ENCODE peak calls at places on chromosomes 3 and 15, in nine cellular contexts. Y is SK-N-DZ; I is BE2C; R is GM10248; B is activated CD4-positive, CD25-positive, alpha-beta regulatory T cell; E is EL; V is COLO829; T is GDM1; K is mammary epithelial cell. H is an unnamed sample.

GRCh38 chr3:171132873-171133272 is 106.4 kb upstream of the SLC2A2 start:
- DNase-seq in V (no peak), R (no peak), B (no peak), T (no peak), E (peak), Y (no peak), I (no peak), K (peak), H (no peak)

GRCh38 chr3:49666592-49666991 is 7.6 kb upstream of the APEH start:
- DNase-seq in Y (no peak), B (no peak), T (no peak), E (no peak), K (no peak), I (no peak), R (no peak), V (no peak), H (no peak)

GRCh38 chr3:158105124-158105709 is 1.0 kb downstream of the SHOX2 start:
- DNase-seq in E (peak), V (no peak), Y (no peak), R (peak), T (no peak), I (peak), B (no peak), K (peak), H (peak)

GRCh38 chr3:179021119-179021903 is 50.3 kb downstream of the ZMAT3 start:
- DNase-seq in E (no peak), Y (no peak), I (no peak), T (no peak), R (no peak), B (no peak), K (no peak), V (no peak), H (no peak)

GRCh38 chr15:71207141-71207540 is 91.9 kb downstream of the THSD4 start:
- DNase-seq in T (no peak), V (no peak), B (no peak), E (no peak), K (no peak), I (peak), R (no peak), Y (no peak), H (no peak)

GRCh38 chr3:53346514-53346913 is 829 bp downstream of the DCP1A start:
- DNase-seq in B (no peak), Y (peak), V (no peak), T (no peak), R (no peak), E (peak), K (peak), I (peak), H (peak)

GRCh38 chr3:127607675-127608361 is 9.6 kb downstream of the MCM2 start:
- DNase-seq in I (no peak), K (no peak), B (no peak), Y (no peak), R (no peak), V (no peak), T (no peak), E (no peak), H (no peak)

GRCh38 chr3:69299344-69299743 is 86.5 kb downstream of the FRMD4B start:
- DNase-seq in I (no peak), V (no peak), B (no peak), Y (no peak), E (no peak), T (no peak), R (no peak), K (no peak), H (peak)

GRCh38 chr3:41683666-41684350 is 278.1 kb downstream of the ULK4 start:
- DNase-seq in E (peak), K (peak), R (no peak), I (no peak), V (no peak), B (no peak), Y (no peak), T (no peak), H (no peak)

GRCh38 chr15:70921297-70921696 is 28.7 kb downstream of the LRRC49 start:
- DNase-seq in V (no peak), T (no peak), K (no peak), R (no peak), I (no peak), Y (no peak), E (no peak), B (no peak), H (no peak)

GRCh38 chr3:113677745-113678144 is 18.7 kb downstream of the USF3 start:
- DNase-seq in V (no peak), T (no peak), E (no peak), K (no peak), R (no peak), Y (no peak), B (no peak), I (no peak), H (no peak)

GRCh38 chr15:73888224-73889041 is 15.1 kb downstream of the TBC1D21 start:
- DNase-seq in I (no peak), T (no peak), V (no peak), Y (no peak), B (no peak), R (no peak), E (no peak), K (no peak), H (no peak)

GRCh38 chr3:158791259-158791920 is 10.5 kb upstream of the MFSD1 start:
- DNase-seq in I (peak), B (no peak), K (peak), R (peak), T (peak), Y (peak), E (peak), V (peak), H (peak)

GRCh38 chr15:101318810-101319200 is 23.8 kb upstream of the SNRPA1 start:
- DNase-seq in V (no peak), T (no peak), B (no peak), Y (no peak), K (no peak), I (no peak), E (no peak), R (no peak), H (no peak)

GRCh38 chr3:46512191-46512590 is 14.4 kb downstream of the RTP3 start:
- DNase-seq in V (no peak), B (no peak), Y (no peak), I (no peak), K (no peak), R (no peak), E (no peak), T (no peak), H (no peak)

GRCh38 chr3:121649645-121650044 is 11.1 kb downstream of the HCLS1 start:
- DNase-seq in Y (no peak), K (peak), R (no peak), B (no peak), T (no peak), V (no peak), I (no peak), E (peak), H (peak)

GRCh38 chr15:70092462-70092850 is 5.3 kb downstream of the TLE3 start:
- DNase-seq in R (no peak), T (no peak), Y (no peak), I (no peak), V (no peak), E (no peak), B (no peak), K (no peak), H (no peak)

GRCh38 chr3:192915724-192916123 is 1.9 kb downstream of the MB21D2 start:
- DNase-seq in K (no peak), I (no peak), V (no peak), T (no peak), Y (no peak), E (peak), R (no peak), B (no peak), H (no peak)

GRCh38 chr3:71713041-71713440 is 12.2 kb downstream of the EIF4E3 start:
- DNase-seq in K (peak), R (no peak), E (no peak), Y (no peak), T (no peak), I (no peak), V (no peak), B (no peak), H (no peak)

GRCh38 chr15:63902671-63903035 is 68.9 kb upstream of the HERC1 start:
- DNase-seq in B (no peak), R (no peak), T (no peak), V (no peak), E (no peak), I (no peak), K (no peak), Y (no peak), H (no peak)

GRCh38 chr3:129182390-129183180 is 1.1 kb downstream of the CNBP start:
- DNase-seq in T (no peak), R (no peak), V (no peak), K (peak), I (peak), E (peak), Y (no peak), B (no peak), H (peak)

GRCh38 chr3:28745904-28746617 is 397.4 kb upstream of the AZI2 start:
- DNase-seq in I (no peak), V (no peak), Y (peak), K (no peak), B (no peak), T (no peak), R (no peak), E (no peak), H (peak)

GRCh38 chr3:65425880-65426279 is 612.8 kb downstream of the MAGI1 start:
- DNase-seq in R (no peak), K (no peak), V (peak), B (no peak), I (peak), T (no peak), E (peak), Y (peak), H (peak)

GRCh38 chr3:140636452-140637138 is 41.3 kb upstream of the TRIM42 start:
- DNase-seq in Y (no peak), E (no peak), T (no peak), V (no peak), K (peak), B (no peak), R (no peak), I (no peak), H (no peak)

GRCh38 chr3:155664922-155665695 is 79.8 kb downstream of the PLCH1 start:
- DNase-seq in E (peak), R (no peak), V (no peak), T (peak), I (no peak), B (no peak), K (peak), Y (no peak), H (no peak)

GRCh38 chr3:38581774-38582173 is 67.7 kb downstream of the SCN5A start:
- DNase-seq in V (no peak), T (no peak), B (no peak), Y (no peak), I (no peak), R (no peak), K (no peak), E (no peak), H (no peak)

GRCh38 chr3:72959336-72959735 is 37.3 kb upstream of the PPP4R2 start:
- DNase-seq in R (no peak), I (no peak), K (no peak), B (no peak), Y (no peak), T (no peak), V (no peak), E (no peak), H (no peak)

GRCh38 chr15:26235864-26236263 is 372.7 kb upstream of the ATP10A start:
- DNase-seq in Y (no peak), B (no peak), E (no peak), T (no peak), R (no peak), K (no peak), V (no peak), I (no peak), H (no peak)

GRCh38 chr15:78422571-78423340 is 15.3 kb upstream of the IREB2 start:
- DNase-seq in R (peak), B (peak), E (peak), T (peak), K (peak), V (peak), Y (peak), I (peak), H (peak)

GRCh38 chr15:39188930-39189329 is 391.9 kb upstream of the THBS1 start:
- DNase-seq in K (peak), B (no peak), I (no peak), V (no peak), T (no peak), R (no peak), E (peak), Y (no peak), H (peak)

GRCh38 chr3:109050591-109051167 is 67.3 kb downstream of the MORC1 start:
- DNase-seq in T (no peak), B (no peak), K (peak), V (peak), E (peak), R (peak), Y (peak), I (peak), H (peak)

GRCh38 chr15:41904487-41905359 is 10.9 kb upstream of the SPTBN5 start:
- DNase-seq in K (peak), R (peak), V (peak), Y (peak), B (peak), T (peak), E (peak), I (peak), H (peak)

GRCh38 chr3:68088216-68088615 is 433.8 kb upstream of the SUCLG2 start:
- DNase-seq in E (no peak), Y (no peak), K (no peak), T (no peak), V (no peak), I (no peak), B (no peak), R (no peak), H (no peak)

GRCh38 chr15:72866086-72866646 is 82.6 kb upstream of the ADPGK start:
- DNase-seq in I (no peak), Y (no peak), B (no peak), K (peak), E (no peak), V (no peak), T (no peak), R (no peak), H (no peak)